ENCODE peak calls at places on chromosomes 5 and 9, in eight cellular contexts. F is CD4-positive, CD25-positive, alpha-beta regulatory T cell; X is hepatocyte; I is psoas muscle; A is lower lobe of right lung; K is K562; Q is Panc1; M is ovary. T is an unnamed sample.

GRCh38 chr9:127203501-127204327 is 60.9 kb upstream of the GARNL3 start:
- DNase-seq in X (no peak), I (peak; percentile 46), K (no peak), F (no peak), Q (no peak), M (peak; percentile 20), A (no peak), T (no peak)

GRCh38 chr5:77102549-77102948 is 15.5 kb upstream of the ZBED3 start:
- DNase-seq in X (no peak), F (no peak), Q (no peak), K (no peak), I (no peak), A (peak; percentile 49), M (no peak), T (no peak)

GRCh38 chr9:4277531-4277991 is 22.3 kb downstream of the GLIS3 start:
- DNase-seq in Q (no peak), X (no peak), F (no peak), I (no peak), M (no peak), A (no peak), K (no peak), T (peak; percentile 90)

GRCh38 chr5:179869641-179870402 is 11.2 kb upstream of the MRNIP start:
- DNase-seq in K (no peak), Q (no peak), X (no peak), A (no peak), M (no peak), F (no peak), I (no peak), T (no peak)

GRCh38 chr5:174571662-174572397 is 152.6 kb upstream of the MSX2 start:
- DNase-seq in I (no peak), A (no peak), M (peak; percentile 38), X (peak; percentile 92), Q (peak; percentile 76), K (no peak), F (no peak), T (no peak)

GRCh38 chr9:121678501-121679022 is 27.1 kb downstream of the DAB2IP start:
- DNase-seq in A (peak; percentile 40), F (no peak), I (peak; percentile 38), K (no peak), Q (no peak), M (no peak), X (no peak), T (no peak)

GRCh38 chr5:41637869-41638268 is 127.5 kb upstream of the PLCXD3 start:
- DNase-seq in K (no peak), I (no peak), Q (no peak), F (no peak), A (no peak), M (no peak), X (no peak), T (peak; percentile 12)

GRCh38 chr5:131628990-131629389 is 6.0 kb downstream of the RAPGEF6 start:
- DNase-seq in M (no peak), Q (no peak), I (no peak), F (no peak), X (no peak), K (no peak), A (no peak), T (no peak)

DNA sequence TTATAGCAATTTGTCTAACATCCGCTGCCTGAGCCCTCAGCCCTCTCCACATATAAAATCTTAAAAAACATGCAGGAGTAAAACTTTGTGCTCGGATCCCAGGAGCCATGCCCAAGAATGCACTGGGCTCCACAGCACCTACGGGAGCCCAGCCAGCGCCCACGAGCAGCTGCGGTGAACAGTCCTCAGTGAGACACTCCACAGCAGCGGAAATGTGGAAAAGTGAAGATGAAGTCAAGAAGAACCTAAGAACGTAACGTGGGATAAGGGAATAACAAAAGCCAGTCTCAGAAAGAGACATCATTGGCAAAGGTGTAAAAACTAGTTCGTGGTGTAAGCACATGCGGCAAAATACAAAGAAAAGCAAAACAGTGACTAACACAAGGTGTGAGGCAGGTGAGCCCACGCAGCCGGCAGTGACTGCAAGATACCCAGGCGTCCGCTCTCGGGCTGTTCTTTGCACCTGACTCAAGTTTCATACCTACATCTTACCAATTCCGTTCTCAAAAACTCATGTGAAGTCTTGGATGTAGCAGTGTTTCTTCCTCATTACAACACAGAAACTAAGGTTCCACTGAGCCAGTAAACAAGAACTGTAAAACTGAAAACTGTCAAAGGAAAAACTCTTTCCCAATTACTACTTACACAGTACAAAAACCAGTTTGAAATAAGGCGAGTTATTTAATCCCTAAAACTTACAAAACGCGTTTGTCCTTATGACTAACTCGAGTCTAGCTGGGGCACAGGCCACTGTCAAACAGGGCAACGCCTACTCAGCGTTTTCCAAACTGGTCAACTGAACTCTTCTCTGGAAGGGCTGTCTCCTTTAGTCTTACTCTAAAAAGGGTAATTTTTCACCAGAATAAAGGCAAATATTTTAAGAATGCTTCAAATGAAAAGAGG is 1.7 kb downstream of the CAMSAP1 start:
- DNase-seq in I (no peak), F (peak; percentile 28), X (peak; percentile 57), K (no peak), Q (no peak), M (peak; percentile 30), A (peak; percentile 39), T (no peak)
- H3K4me3 ChIP-seq in I (peak overlapping the region; percentile 81), F (peak overlapping the region; percentile 91), X (peak overlapping the region; percentile 90), K (peak overlapping the region; percentile 63), Q (peak overlapping the region; percentile 56), M (no peak overlapping the region), A (peak overlapping the region; percentile 69), T (peak overlapping the region; percentile 53)

GRCh38 chr9:92790542-92791527 is 26.2 kb upstream of the BICD2 start:
- DNase-seq in A (peak; percentile 78), M (peak; percentile 86), K (peak; percentile 63), X (peak; percentile 85), Q (peak; percentile 55), I (peak; percentile 80), F (peak; percentile 72), T (peak; percentile 53)

GRCh38 chr9:92798358-92798757 is 33.7 kb upstream of the BICD2 start:
- DNase-seq in Q (no peak), X (no peak), F (no peak), I (no peak), M (no peak), A (no peak), K (no peak), T (no peak)

GRCh38 chr9:92795000-92795399 is 30.4 kb upstream of the BICD2 start:
- DNase-seq in X (no peak), K (no peak), F (no peak), A (no peak), M (no peak), Q (no peak), I (no peak), T (no peak)
- H3K4me3 ChIP-seq in X (no peak overlapping the region), K (no peak overlapping the region), F (no peak overlapping the region), A (no peak overlapping the region), M (no peak overlapping the region), Q (no peak overlapping the region), I (no peak overlapping the region), T (no peak overlapping the region)

GRCh38 chr5:72455477-72455876 is 51.7 kb downstream of the ZNF366 start:
- DNase-seq in A (no peak), Q (no peak), M (no peak), K (no peak), X (no peak), I (no peak), F (no peak), T (no peak)

GRCh38 chr5:72454996-72455395 is 52.2 kb downstream of the ZNF366 start:
- DNase-seq in I (no peak), M (no peak), A (no peak), F (no peak), X (no peak), Q (no peak), K (no peak), T (no peak)

GRCh38 chr5:72451771-72452505 is 55.3 kb downstream of the ZNF366 start:
- DNase-seq in Q (no peak), A (no peak), K (no peak), X (peak; percentile 53), F (no peak), M (peak; percentile 76), I (peak; percentile 85), T (peak; percentile 72)

GRCh38 chr5:72453260-72453775 is 53.9 kb downstream of the ZNF366 start:
- DNase-seq in K (no peak), F (no peak), X (no peak), Q (no peak), A (no peak), I (no peak), M (no peak), T (no peak)

DNA sequence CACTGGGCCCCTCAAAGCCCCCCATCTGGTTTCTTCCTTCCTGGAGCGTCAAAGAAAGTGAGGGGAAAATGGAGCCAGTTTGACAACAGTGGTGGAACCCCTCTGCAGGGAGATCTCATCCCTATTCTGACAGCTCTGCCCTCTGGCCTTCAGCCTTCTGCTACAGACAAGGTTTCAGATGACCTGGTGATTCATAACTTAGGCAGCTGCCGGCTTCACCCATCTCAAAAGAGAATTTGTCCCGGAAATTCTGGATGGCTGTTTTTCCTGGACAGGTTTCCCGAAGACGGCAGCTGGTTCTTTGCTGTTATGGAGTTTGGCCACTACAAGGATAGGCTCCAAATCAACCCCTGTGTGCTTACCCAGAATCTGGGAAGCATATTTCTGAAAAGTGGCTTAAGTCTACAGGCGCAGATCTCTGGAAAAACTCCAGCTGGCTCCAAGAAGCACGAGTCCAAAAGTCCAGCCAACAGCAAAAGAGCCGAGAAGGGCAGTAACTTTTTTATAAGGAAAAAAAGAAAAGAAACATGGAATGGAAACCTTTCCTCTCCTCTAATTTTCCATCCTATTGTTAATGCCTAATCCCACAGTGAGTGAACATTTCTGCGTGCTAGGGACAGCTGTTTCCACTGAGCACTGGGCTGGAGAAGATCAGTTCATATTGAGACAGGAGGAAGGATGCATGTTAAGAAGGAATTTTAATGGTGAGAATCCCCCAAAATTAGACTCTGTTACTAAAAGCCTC is 54.5 kb downstream of the ZNF366 start:
- DNase-seq in I (peak; percentile 80), A (no peak), F (no peak), K (no peak), X (peak; percentile 71), Q (no peak), M (peak; percentile 77), T (no peak)
- H3K4me3 ChIP-seq in I (peak overlapping the region; percentile 3), A (peak overlapping the region; percentile 8), F (no peak overlapping the region), K (no peak overlapping the region), X (no peak overlapping the region), Q (no peak overlapping the region), M (no peak overlapping the region), T (no peak overlapping the region)

GRCh38 chr5:39273314-39273954 is 54.1 kb upstream of the FYB1 start:
- DNase-seq in Q (no peak), I (no peak), X (no peak), K (no peak), M (no peak), F (peak; percentile 36), A (no peak), T (no peak)

GRCh38 chr5:39266442-39266841 is 47.1 kb upstream of the FYB1 start:
- DNase-seq in K (peak; percentile 26), M (no peak), Q (no peak), X (no peak), I (no peak), A (no peak), F (no peak), T (no peak)

GRCh38 chr5:39267185-39267584 is 47.8 kb upstream of the FYB1 start:
- DNase-seq in K (no peak), A (no peak), X (no peak), Q (no peak), I (no peak), M (no peak), F (no peak), T (no peak)

GRCh38 chr5:39274388-39275085 is 55.2 kb upstream of the FYB1 start:
- DNase-seq in Q (no peak), A (no peak), K (no peak), X (no peak), I (no peak), M (no peak), F (peak; percentile 43), T (no peak)

DNA sequence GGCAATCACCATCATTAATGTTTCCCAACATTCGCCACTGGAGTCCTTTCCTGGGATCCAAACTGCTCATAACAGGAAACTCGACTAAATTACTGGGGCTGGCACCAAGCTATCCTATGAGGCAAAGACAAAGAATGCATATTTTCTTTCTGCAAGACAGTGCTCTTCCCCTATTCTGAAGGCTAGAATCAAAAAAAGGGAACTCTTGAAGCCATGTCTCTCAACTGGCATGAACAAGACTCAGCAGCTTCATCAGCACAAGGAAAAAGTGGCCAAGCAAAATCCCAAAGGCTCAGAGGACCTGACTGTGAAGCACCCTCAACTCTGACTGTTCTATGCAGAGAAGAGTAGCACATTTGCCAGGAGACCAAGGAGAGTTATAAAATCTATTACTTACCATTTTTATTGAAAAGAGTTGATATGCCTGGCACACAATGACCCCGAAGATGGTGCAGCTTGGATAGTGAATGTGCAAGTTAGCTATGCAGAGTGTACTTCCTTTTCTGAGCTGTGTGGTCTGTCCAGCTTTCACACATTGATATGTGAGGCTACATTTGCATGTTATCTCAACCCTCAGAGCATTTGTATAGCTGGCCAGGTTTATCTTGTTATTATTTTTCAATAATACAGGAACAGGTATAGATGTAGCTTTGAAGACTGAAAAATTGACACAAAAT is 50.9 kb upstream of the FYB1 start:
- DNase-seq in M (no peak), K (no peak), F (no peak), X (no peak), Q (no peak), A (no peak), I (no peak), T (no peak)
- H3K4me3 ChIP-seq in M (no peak overlapping the region), K (no peak overlapping the region), F (no peak overlapping the region), X (no peak overlapping the region), Q (no peak overlapping the region), A (peak overlapping the region; percentile 17), I (no peak overlapping the region), T (no peak overlapping the region)

T was measured in HAP-1.